ENCODE peak calls at places on chromosomes 12 and 14, in five cellular contexts. W, O, N, U and T are unnamed samples.

GRCh38 chr12:14756331-14757143 is 46.7 kb downstream of the WBP11 start:
- DNase-seq in N (no peak), W (no peak), U (no peak), O (no peak), T (no peak)

GRCh38 chr12:45204757-45205156 is 11.1 kb upstream of the ANO6 start:
- DNase-seq in N (no peak), W (no peak), O (no peak), U (no peak), T (no peak)

GRCh38 chr14:23950411-23951135 is 3.0 kb upstream of the DHRS4 start:
- DNase-seq in U (no peak), N (no peak), W (no peak), O (no peak), T (no peak)

GRCh38 chr14:100263141-100263540 is 24.2 kb downstream of the YY1 start:
- DNase-seq in W (no peak), U (no peak), O (no peak), N (no peak), T (no peak)

GRCh38 chr12:112148031-112148513 is 22.7 kb downstream of the TRAFD1 start:
- DNase-seq in W (peak; percentile 59), N (peak; percentile 21), O (peak; percentile 79), U (no peak), T (no peak)

GRCh38 chr12:114001731-114002340 is 35.7 kb upstream of the RBM19 start:
- DNase-seq in U (no peak), O (no peak), W (no peak), N (no peak), T (no peak)

GRCh38 chr12:19205120-19205519 is 75.6 kb downstream of the PLEKHA5 start:
- DNase-seq in U (no peak), O (no peak), W (no peak), N (no peak), T (no peak)

GRCh38 chr12:11014234-11014633 is 8.2 kb downstream of the TAS2R19 start:
- DNase-seq in O (peak; percentile 64), U (no peak), N (no peak), W (peak; percentile 26), T (no peak)

GRCh38 chr14:30267141-30267540 is 291.8 kb upstream of the G2E3 start:
- DNase-seq in O (peak; percentile 68), W (peak; percentile 48), U (no peak), N (no peak), T (no peak)

GRCh38 chr14:76951149-76951548 is 77.4 kb downstream of the IRF2BPL start:
- DNase-seq in U (no peak), W (peak; percentile 55), O (no peak), N (no peak), T (no peak)

GRCh38 chr14:76954791-76955190 is 73.7 kb downstream of the IRF2BPL start:
- DNase-seq in W (no peak), N (no peak), U (no peak), O (no peak), T (no peak)

GRCh38 chr14:76954371-76954770 is 74.1 kb downstream of the IRF2BPL start:
- DNase-seq in U (no peak), W (no peak), O (no peak), N (no peak), T (no peak)

GRCh38 chr14:76955575-76956252 is 72.8 kb downstream of the IRF2BPL start:
- DNase-seq in W (no peak), O (peak; percentile 59), N (no peak), U (peak; percentile 75), T (no peak)

GRCh38 chr14:76953196-76953945 is 75.1 kb downstream of the IRF2BPL start:
- DNase-seq in N (no peak), U (peak; percentile 57), W (peak; percentile 79), O (peak; percentile 68), T (peak; percentile 44)
- H3K4me3 ChIP-seq in N (peak overlapping the region; percentile 54), U (peak overlapping the region; percentile 24), W (peak overlapping the region; percentile 46), O (peak overlapping the region; percentile 7), T (peak overlapping the region; percentile 32)

DNA sequence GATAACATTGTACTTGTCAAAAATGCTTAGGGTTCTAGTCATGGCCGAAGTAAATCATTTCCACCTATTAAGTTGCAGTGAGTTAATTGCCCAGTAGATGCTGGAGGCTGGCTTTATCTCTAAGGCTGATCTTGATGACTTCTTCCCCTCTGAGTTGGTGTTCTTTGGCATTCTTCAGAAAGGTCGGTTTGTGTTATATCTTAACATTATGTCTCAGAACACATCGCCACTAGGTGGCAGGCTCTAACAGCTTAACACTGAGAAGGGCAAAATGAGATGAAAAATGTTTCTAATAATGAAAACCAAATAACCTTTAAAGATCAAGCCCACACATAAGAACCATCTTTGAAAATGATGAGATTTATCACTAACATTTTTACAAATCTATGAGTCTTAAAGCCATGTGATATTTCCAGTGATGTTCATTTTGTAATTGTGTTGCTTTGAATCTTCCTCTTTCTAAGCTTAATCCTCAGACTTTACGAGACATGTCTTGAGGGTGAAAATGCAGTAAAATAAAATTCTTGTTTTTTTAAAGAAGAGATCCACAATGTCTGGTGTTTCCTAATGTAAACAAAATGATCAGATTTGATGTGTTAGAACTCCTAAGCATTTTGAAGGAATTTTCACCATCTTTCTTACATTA is 28.6 kb downstream of the SUDS3 start:
- DNase-seq in N (no peak), U (peak; percentile 58), O (peak; percentile 68), W (peak; percentile 72), T (peak; percentile 10)
- TF ChIP-seq CTCF in N (peak; percentile 79), U (peak; percentile 64), O (peak; percentile 75), W (peak; percentile 71), T (peak; percentile 74)

GRCh38 chr12:27524489-27524835 is 456 bp downstream of the PPFIBP1 start:
- DNase-seq in W (no peak), O (no peak), U (no peak), N (no peak), T (no peak)

GRCh38 chr12:27523642-27524488 is at the start of gene PPFIBP1:
- DNase-seq in W (peak; percentile 98), O (peak; percentile 97), N (peak; percentile 100), U (peak; percentile 96), T (peak; percentile 93)

GRCh38 chr12:27521066-27521465 is 2.9 kb upstream of the PPFIBP1 start:
- DNase-seq in W (peak; percentile 95), O (peak; percentile 52), U (no peak), N (no peak), T (no peak)

GRCh38 chr12:27523305-27523641 is 733 bp upstream of the PPFIBP1 start:
- DNase-seq in N (no peak), O (no peak), W (no peak), U (peak; percentile 36), T (no peak)

GRCh38 chr12:27521981-27522380 is 2.0 kb upstream of the PPFIBP1 start:
- DNase-seq in W (no peak), U (no peak), O (no peak), N (no peak), T (no peak)
- H3K4me3 ChIP-seq in W (no peak overlapping the region), U (no peak overlapping the region), O (no peak overlapping the region), N (no peak overlapping the region), T (no peak overlapping the region)

DNA sequence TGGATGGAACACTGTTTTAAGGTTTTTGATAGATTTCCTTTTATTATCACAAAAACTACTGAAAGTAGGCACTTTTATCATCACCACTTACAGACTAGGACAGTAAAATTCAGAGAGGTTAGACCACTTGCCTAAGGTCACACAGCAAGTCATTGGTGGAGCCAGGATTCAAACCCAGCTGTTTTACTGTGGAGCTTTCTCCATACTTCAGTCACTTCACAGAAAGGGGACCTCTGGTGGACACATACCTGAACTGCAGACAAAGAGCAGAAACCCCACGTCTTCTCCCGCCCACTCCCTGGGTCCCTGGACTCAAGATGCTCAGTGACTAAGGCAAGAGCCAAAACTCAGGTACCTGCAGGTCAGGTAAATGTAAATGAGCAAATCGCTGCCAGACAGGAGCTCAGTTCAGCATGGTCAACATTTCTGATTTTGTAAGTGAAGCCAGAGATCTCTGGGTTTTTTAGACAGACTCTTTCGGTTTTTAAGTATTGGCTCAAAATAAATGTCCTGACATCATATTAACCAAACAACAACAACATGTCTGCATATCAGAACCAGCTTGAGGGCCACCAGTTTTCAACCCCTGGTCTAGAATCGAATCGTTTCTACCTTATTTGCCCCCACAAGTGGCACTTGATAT is 111.0 kb downstream of the KSR2 start:
- DNase-seq in O (peak; percentile 22), U (peak; percentile 64), N (no peak), W (peak; percentile 43), T (no peak)
- TF ChIP-seq CTCF in O (peak; percentile 45), U (peak; percentile 80), N (peak; percentile 39), W (peak; percentile 71), T (peak; percentile 61)

GRCh38 chr12:118102609-118103008 is 1.2 kb downstream of the VSIG10 start:
- DNase-seq in W (no peak), U (no peak), O (no peak), N (no peak), T (no peak)
- H3K4me3 ChIP-seq in W (peak overlapping the region; percentile 76), U (peak overlapping the region; percentile 84), O (no peak overlapping the region), N (peak overlapping the region; percentile 93), T (peak overlapping the region; percentile 74)

DNA sequence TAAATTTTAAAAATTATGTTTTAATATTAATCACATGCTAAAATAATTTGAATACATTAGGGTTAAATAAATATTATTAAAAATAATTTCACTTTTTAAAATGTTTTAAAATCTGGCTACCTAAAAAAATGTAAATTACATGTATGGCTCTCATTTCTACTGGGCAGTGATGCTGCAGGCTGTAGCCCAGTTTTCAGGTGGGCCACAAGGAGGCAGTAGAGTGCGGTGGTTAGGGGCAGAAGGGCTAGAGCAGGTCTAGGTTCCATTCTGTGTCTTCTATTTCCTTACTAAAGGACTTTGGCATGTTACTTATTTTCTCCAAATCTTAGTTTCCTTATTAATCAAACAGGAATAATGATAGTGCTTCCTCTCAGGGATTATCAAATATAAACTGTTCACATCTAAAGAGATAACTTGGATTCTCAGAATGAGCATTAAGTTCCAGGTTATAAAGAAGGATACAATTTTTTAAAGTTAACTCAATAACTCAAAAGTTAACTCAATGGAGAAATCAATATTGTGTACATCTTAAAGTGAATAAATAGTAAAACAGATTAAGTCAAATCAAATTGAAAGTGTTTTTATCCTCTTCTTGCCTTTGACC is 54.9 kb upstream of the OVCH1 start:
- DNase-seq in U (peak; percentile 70), N (no peak), W (peak; percentile 69), O (peak; percentile 61), T (no peak)
- TF ChIP-seq CTCF in U (peak; percentile 83), N (peak; percentile 88), W (peak; percentile 97), O (peak; percentile 81), T (peak; percentile 93)

GRCh38 chr14:32259368-32260013 is 56.4 kb upstream of the RNU6-8 start:
- DNase-seq in O (peak; percentile 63), U (peak; percentile 84), N (no peak), W (peak; percentile 55), T (peak; percentile 17)

GRCh38 chr14:32265584-32265983 is 62.5 kb upstream of the RNU6-8 start:
- DNase-seq in O (no peak), N (no peak), W (no peak), U (no peak), T (no peak)

GRCh38 chr14:32258574-32258973 is 55.5 kb upstream of the RNU6-8 start:
- DNase-seq in N (no peak), U (no peak), W (peak; percentile 47), O (no peak), T (no peak)

GRCh38 chr14:32263939-32264567 is 61.0 kb upstream of the RNU6-8 start:
- DNase-seq in N (no peak), W (no peak), U (no peak), O (no peak), T (no peak)
- H3K4me3 ChIP-seq in N (no peak overlapping the region), W (no peak overlapping the region), U (no peak overlapping the region), O (no peak overlapping the region), T (no peak overlapping the region)